ENCODE peak calls at places on chromosome 2, in eight cellular contexts. M is trophoblast cell; P is stimulated activated CD8-positive, alpha-beta memory T cell treated with anti-CD3 and anti-CD28 coated beads, Interleukin-2, amount 100 ng/mL, for 1 hour; T is retina; D is effector memory CD8-positive, alpha-beta T cell; W is activated naive CD4-positive, alpha-beta T cell treated with anti-CD3 and anti-CD28 coated beads, Interleukin-2, amount 10 ng/mL, durations not matched to agents 7 days and 5 days; K is prostate gland; L is NCI-H1105. I is an unnamed sample.

GRCh38 chr2:231162036-231162345 is 36.4 kb upstream of the ARMC9 start:
- DNase-seq in M (peak), P (no peak), T (no peak), D (no peak), W (no peak), K (no peak), L (no peak), I (peak)

GRCh38 chr2:234911271-234911670 is 40.5 kb upstream of the SH3BP4 start:
- DNase-seq in M (peak), P (no peak), T (no peak), D (no peak), W (no peak), K (peak), L (no peak), I (no peak)

GRCh38 chr2:149767516-149767974 is 180.0 kb upstream of the MMADHC start:
- DNase-seq in M (no peak), P (no peak), T (no peak), D (no peak), W (no peak), K (no peak), L (peak), I (peak)

GRCh38 chr2:163493330-163494319 is 242.2 kb downstream of the FIGN start:
- DNase-seq in M (no peak), P (no peak), T (no peak), D (no peak), W (no peak), K (no peak), L (no peak), I (no peak)

GRCh38 chr2:140502951-140503630 is 1627.7 kb downstream of the LRP1B start:
- DNase-seq in M (no peak), P (no peak), T (no peak), D (no peak), W (no peak), K (no peak), L (no peak), I (no peak)

GRCh38 chr2:181130686-181131085 is 150.3 kb downstream of the UBE2E3 start:
- DNase-seq in M (no peak), P (no peak), T (no peak), D (no peak), W (no peak), K (no peak), L (no peak), I (no peak)

GRCh38 chr2:23246992-23247683 is 137.8 kb upstream of the KLHL29 start:
- DNase-seq in M (no peak), P (no peak), T (no peak), D (no peak), W (no peak), K (no peak), L (no peak), I (no peak)

GRCh38 chr2:6896930-6897759 is 19.6 kb downstream of the RSAD2 start:
- DNase-seq in M (peak), P (no peak), T (peak), D (no peak), W (no peak), K (no peak), L (peak), I (peak)

GRCh38 chr2:85413592-85414421 is 3.6 kb upstream of the CAPG start:
- DNase-seq in M (peak), P (no peak), T (no peak), D (no peak), W (peak), K (peak), L (no peak), I (no peak)

GRCh38 chr2:218555527-218555926 is 12.6 kb downstream of the USP37 start:
- DNase-seq in M (no peak), P (no peak), T (no peak), D (no peak), W (no peak), K (no peak), L (no peak), I (no peak)

GRCh38 chr2:119049968-119050657 is 108.1 kb downstream of the MARCO start:
- DNase-seq in M (peak), P (no peak), T (no peak), D (no peak), W (no peak), K (no peak), L (no peak), I (no peak)

GRCh38 chr2:171726841-171727460 is 39.7 kb downstream of the DYNC1I2 start:
- DNase-seq in M (no peak), P (no peak), T (no peak), D (no peak), W (no peak), K (no peak), L (no peak), I (no peak)

GRCh38 chr2:45905643-45905969 is 254.1 kb downstream of the PRKCE start:
- DNase-seq in M (no peak), P (no peak), T (no peak), D (no peak), W (no peak), K (no peak), L (no peak), I (no peak)

GRCh38 chr2:203280428-203281064 is 41.7 kb downstream of the CYP20A1 start:
- DNase-seq in M (no peak), P (no peak), T (no peak), D (no peak), W (no peak), K (no peak), L (no peak), I (no peak)

GRCh38 chr2:157842106-157842879 is 33.8 kb downstream of the ACVR1 start:
- DNase-seq in M (no peak), P (no peak), T (no peak), D (no peak), W (no peak), K (no peak), L (no peak), I (no peak)

GRCh38 chr2:33268246-33268831 is 208.1 kb upstream of the RASGRP3 start:
- DNase-seq in M (peak), P (no peak), T (no peak), D (no peak), W (no peak), K (no peak), L (no peak), I (no peak)

GRCh38 chr2:207746131-207746530 is 23.6 kb downstream of the FZD5 start:
- DNase-seq in M (peak), P (no peak), T (peak), D (no peak), W (peak), K (peak), L (peak), I (peak)

GRCh38 chr2:151774506-151774905 is 40.2 kb upstream of the NEB start:
- DNase-seq in M (no peak), P (no peak), T (no peak), D (no peak), W (no peak), K (no peak), L (no peak), I (no peak)

GRCh38 chr2:47336259-47337238 is 66.4 kb upstream of the MSH2 start:
- DNase-seq in M (peak), P (no peak), T (no peak), D (no peak), W (no peak), K (no peak), L (no peak), I (no peak)

GRCh38 chr2:153946036-153946435 is 74.3 kb downstream of the GALNT13 start:
- DNase-seq in M (no peak), P (no peak), T (no peak), D (no peak), W (no peak), K (no peak), L (no peak), I (no peak)

GRCh38 chr2:193476171-193476800 is 1281.6 kb upstream of the TMEFF2 start:
- DNase-seq in M (peak), P (no peak), T (no peak), D (no peak), W (no peak), K (no peak), L (no peak), I (no peak)

GRCh38 chr2:667332-668000 is 9.7 kb downstream of the TMEM18 start:
- DNase-seq in M (peak), P (no peak), T (no peak), D (no peak), W (no peak), K (no peak), L (no peak), I (peak)

GRCh38 chr2:172211507-172211906 is 108.8 kb upstream of the DLX2 start:
- DNase-seq in M (no peak), P (no peak), T (no peak), D (no peak), W (no peak), K (no peak), L (no peak), I (no peak)

GRCh38 chr2:211455225-211455841 is 898.9 kb downstream of the CPS1 start:
- DNase-seq in M (peak), P (no peak), T (peak), D (no peak), W (peak), K (no peak), L (peak), I (peak)

GRCh38 chr2:213187833-213188532 is 36.6 kb upstream of the IKZF2 start:
- DNase-seq in M (peak), P (no peak), T (peak), D (no peak), W (no peak), K (no peak), L (no peak), I (no peak)

GRCh38 chr2:123826729-123827271 is 198.3 kb upstream of the CNTNAP5 start:
- DNase-seq in M (no peak), P (no peak), T (no peak), D (no peak), W (no peak), K (no peak), L (no peak), I (no peak)

GRCh38 chr2:53600835-53601234 is 166.8 kb upstream of the CHAC2 start:
- DNase-seq in M (no peak), P (no peak), T (no peak), D (no peak), W (no peak), K (no peak), L (peak), I (no peak)

GRCh38 chr2:54483426-54483825 is 27.3 kb downstream of the SPTBN1 start:
- DNase-seq in M (no peak), P (no peak), T (no peak), D (no peak), W (no peak), K (no peak), L (no peak), I (no peak)

I was measured in G401.